ENCODE peak calls at places on chromosomes 1 and 21, in nine cellular contexts. D is Peyer's patch, X is lung, M is fibroblast of lung, Z is left ventricle myocardium inferior, E is NB4, I is neural progenitor cell, Y is lower lobe of right lung, A is bronchial epithelial cell. B is an unnamed sample.

GRCh38 chr1:32864375-32865019 is 6.2 kb downstream of the FNDC5 start:
- DNase-seq in Z (no peak), E (no peak), D (no peak), M (no peak), I (no peak), A (no peak), Y (no peak), X (no peak), B (no peak)

GRCh38 chr1:27403065-27403726 is 10.8 kb downstream of the GPR3 start:
- DNase-seq in X (peak; percentile 51), Z (peak; percentile 75), A (peak; percentile 44), M (peak; percentile 48), Y (no peak), I (peak; percentile 52), D (peak; percentile 83), E (peak; percentile 91), B (peak; percentile 56)

GRCh38 chr1:228964178-228964819 is 229.0 kb downstream of the RHOU start:
- DNase-seq in I (no peak), D (no peak), X (no peak), A (peak; percentile 40), M (peak; percentile 92), E (no peak), Z (peak; percentile 57), Y (no peak), B (peak; percentile 84)

GRCh38 chr1:77620273-77620672 is 62.2 kb downstream of the ZZZ3 start:
- DNase-seq in Z (no peak), A (no peak), E (no peak), D (no peak), I (no peak), X (no peak), M (no peak), Y (no peak), B (no peak)

GRCh38 chr1:71298633-71299032 is 217.8 kb upstream of the ZRANB2 start:
- DNase-seq in M (no peak), Z (no peak), I (no peak), E (no peak), Y (no peak), X (no peak), D (no peak), A (peak; percentile 59), B (no peak)

GRCh38 chr1:54843449-54843848 is 42.3 kb upstream of the TTC22 start:
- DNase-seq in D (no peak), M (no peak), A (no peak), Z (no peak), I (no peak), E (no peak), X (no peak), Y (no peak), B (no peak)

GRCh38 chr1:201790261-201790660 is 38.7 kb upstream of the IPO9 start:
- DNase-seq in Y (no peak), A (peak; percentile 60), X (no peak), E (no peak), I (no peak), Z (no peak), M (peak; percentile 65), D (no peak), B (no peak)

GRCh38 chr1:87149166-87150065 is 179.3 kb upstream of the LMO4 start:
- DNase-seq in Z (no peak), I (no peak), M (peak; percentile 71), Y (no peak), X (no peak), E (peak; percentile 31), A (peak; percentile 39), D (no peak), B (no peak)

GRCh38 chr1:162708286-162708685 is 76.0 kb downstream of the DDR2 start:
- DNase-seq in A (no peak), Y (no peak), D (no peak), Z (no peak), X (no peak), I (no peak), M (no peak), E (no peak), B (no peak)

GRCh38 chr1:62725255-62725654 is 37.1 kb upstream of the DOCK7 start:
- DNase-seq in I (no peak), M (peak; percentile 86), Y (no peak), A (peak; percentile 18), Z (no peak), E (peak; percentile 8), X (no peak), D (no peak), B (no peak)

GRCh38 chr21:27812279-27812678 is 845.4 kb upstream of the ADAMTS5 start:
- DNase-seq in D (no peak), X (no peak), Z (no peak), A (peak; percentile 60), E (no peak), Y (no peak), M (no peak), I (no peak), B (no peak)

GRCh38 chr1:36981771-36982622 is 52.3 kb downstream of the GRIK3 start:
- DNase-seq in X (no peak), E (no peak), A (no peak), D (no peak), Z (no peak), Y (no peak), I (no peak), M (no peak), B (no peak)

GRCh38 chr1:67327864-67328263 is 20.2 kb downstream of the IL12RB2 start:
- DNase-seq in D (no peak), A (peak; percentile 29), Y (no peak), E (no peak), Z (no peak), M (no peak), X (no peak), I (no peak), B (no peak)

GRCh38 chr1:93601686-93602085 is 80.0 kb downstream of the BCAR3 start:
- DNase-seq in A (no peak), Y (no peak), I (no peak), X (no peak), Z (no peak), D (no peak), M (no peak), E (no peak), B (no peak)

DNA sequence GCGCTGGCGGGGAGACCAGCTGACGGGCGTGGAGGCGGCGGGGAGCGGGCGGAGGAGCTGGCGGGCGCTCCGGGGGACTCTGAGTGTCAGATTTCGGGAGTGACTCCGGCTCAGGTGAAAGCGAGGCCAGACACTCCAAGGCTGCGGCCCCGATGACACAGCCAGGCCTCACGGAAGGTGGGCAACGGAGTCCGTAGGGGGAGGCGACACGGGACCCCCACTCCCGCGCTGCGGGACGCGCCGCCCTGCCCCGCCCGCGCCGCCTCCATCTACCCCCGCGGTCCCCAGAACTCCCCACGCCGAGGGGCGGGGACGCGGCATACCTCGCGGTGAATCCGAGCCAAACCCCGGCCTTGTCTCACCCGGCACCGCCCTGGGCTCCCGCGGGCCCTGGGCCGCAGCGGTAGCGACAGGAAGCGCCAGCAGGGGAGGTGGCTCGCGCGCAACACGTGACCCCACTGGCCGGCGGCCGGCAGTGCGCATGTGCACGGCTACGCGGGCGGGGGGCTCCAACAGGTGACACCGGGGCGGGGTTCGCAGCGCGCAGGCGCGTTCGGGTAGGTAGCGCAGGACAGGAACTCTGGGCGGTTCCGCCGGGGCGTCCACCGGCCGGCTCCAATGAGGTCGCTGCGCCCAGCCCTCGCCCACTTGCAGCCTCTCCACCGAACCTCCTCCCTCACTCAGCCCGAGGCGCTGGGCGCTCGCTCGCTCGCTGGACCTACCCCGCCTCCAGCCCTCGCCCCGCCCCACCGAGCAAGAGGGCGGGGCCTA is at the start of gene CC2D1B:
- DNase-seq in Z (peak; percentile 98), A (peak; percentile 95), E (peak; percentile 98), X (peak; percentile 99), Y (peak; percentile 100), D (peak; percentile 97), M (peak; percentile 96), I (peak; percentile 99), B (peak; percentile 99)
- TF ChIP-seq CTCF in Z (peak; percentile 47), A (peak; percentile 12), E (no peak), X (no peak), Y (no peak), D (peak; percentile 61), M (no peak), I (peak; percentile 11), B (peak; percentile 6)

GRCh38 chr21:44983421-44984206 is 43.8 kb downstream of the SLX9 start:
- DNase-seq in I (no peak), D (no peak), Y (peak; percentile 29), M (no peak), E (no peak), A (no peak), Z (peak; percentile 13), X (no peak), B (no peak)
- TF ChIP-seq CTCF in I (no peak), D (no peak), Y (no peak), M (no peak), E (no peak), A (no peak), Z (no peak), X (no peak), B (no peak)

GRCh38 chr1:39376656-39377055 is 114.8 kb upstream of the BMP8A start:
- DNase-seq in X (no peak), E (no peak), M (no peak), I (no peak), Y (no peak), Z (no peak), D (no peak), A (no peak), B (no peak)

GRCh38 chr1:39368045-39368444 is 123.4 kb upstream of the BMP8A start:
- DNase-seq in Y (no peak), E (no peak), I (no peak), Z (no peak), M (no peak), X (no peak), A (no peak), D (no peak), B (no peak)

GRCh38 chr1:39370602-39371001 is 120.8 kb upstream of the BMP8A start:
- DNase-seq in E (no peak), M (peak; percentile 80), X (no peak), I (no peak), A (no peak), Y (no peak), Z (no peak), D (no peak), B (no peak)

GRCh38 chr1:39369568-39369967 is 121.9 kb upstream of the BMP8A start:
- DNase-seq in A (no peak), I (no peak), X (no peak), D (no peak), M (peak; percentile 17), E (no peak), Z (no peak), Y (no peak), B (no peak)

GRCh38 chr1:39372105-39372504 is 119.3 kb upstream of the BMP8A start:
- DNase-seq in A (no peak), E (no peak), Y (no peak), M (no peak), D (no peak), X (no peak), Z (no peak), I (no peak), B (no peak)
- TF ChIP-seq CTCF in A (no peak), E (no peak), Y (no peak), M (no peak), D (no peak), X (no peak), Z (no peak), I (no peak), B (no peak)

GRCh38 chr1:193388165-193388564 is 201.8 kb upstream of the B3GALT2 start:
- DNase-seq in Y (no peak), Z (no peak), X (no peak), E (no peak), A (no peak), D (no peak), M (no peak), I (no peak), B (no peak)

DNA sequence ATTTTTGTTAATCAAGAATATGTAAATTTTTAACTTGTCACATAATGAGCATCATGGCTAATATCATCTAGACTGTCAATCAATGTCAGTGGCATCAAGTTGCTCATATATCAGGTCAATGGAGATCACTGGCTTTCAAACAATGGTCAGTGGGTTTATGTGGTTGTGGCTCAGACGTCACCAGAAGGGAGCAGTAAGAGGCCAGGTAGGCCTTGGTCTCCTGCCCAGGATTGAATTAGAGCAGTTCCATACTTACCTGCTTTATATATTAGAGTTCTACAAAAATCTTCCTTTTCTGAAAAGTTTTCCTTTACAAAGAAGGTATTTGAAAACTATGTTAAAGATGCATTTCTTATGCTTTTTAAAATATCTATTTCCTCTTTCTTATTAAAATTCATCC is 206.3 kb upstream of the B3GALT2 start:
- DNase-seq in Y (no peak), Z (no peak), M (no peak), E (no peak), D (no peak), A (no peak), I (peak; percentile 2), X (no peak), B (no peak)
- TF ChIP-seq CTCF in Y (no peak), Z (no peak), M (no peak), E (no peak), D (no peak), A (no peak), I (peak; percentile 33), X (no peak), B (no peak)

B was measured in hepatocyte.